ENCODE peak calls at places on chromosome 1, in five cellular contexts. One of them, this sample, is unnamed.

GRCh38 chr1:199010933-199011332 is 372.1 kb downstream of the PTPRC start:
- DNase-seq in B cell: no peak
- DNase-seq in activated CD4-positive, CD25-positive, alpha-beta regulatory T cell treated with anti-CD3 and anti-CD28 coated beads, Interleukin-2, amount 50 U/mL, for 72 hours: no peak
- DNase-seq in sciatic nerve: no peak
- DNase-seq in stimulated activated CD4-positive, alpha-beta T cell treated with anti-CD3 and anti-CD28 coated beads, Interleukin-1b, Interleukin-23, amount 100 ng/mL, for 24 hours: no peak
- DNase-seq in this sample: no peak

GRCh38 chr1:189323090-189323489 is 1154.6 kb downstream of the BRINP3 start:
- DNase-seq in B cell: no peak
- DNase-seq in activated CD4-positive, CD25-positive, alpha-beta regulatory T cell treated with anti-CD3 and anti-CD28 coated beads, Interleukin-2, amount 50 U/mL, for 72 hours: no peak
- DNase-seq in sciatic nerve: no peak
- DNase-seq in stimulated activated CD4-positive, alpha-beta T cell treated with anti-CD3 and anti-CD28 coated beads, Interleukin-1b, Interleukin-23, amount 100 ng/mL, for 24 hours: no peak
- DNase-seq in this sample: no peak

GRCh38 chr1:67355745-67356424 is 48.2 kb downstream of the IL12RB2 start:
- DNase-seq in B cell: no peak
- DNase-seq in activated CD4-positive, CD25-positive, alpha-beta regulatory T cell treated with anti-CD3 and anti-CD28 coated beads, Interleukin-2, amount 50 U/mL, for 72 hours: no peak
- DNase-seq in sciatic nerve: no peak
- DNase-seq in stimulated activated CD4-positive, alpha-beta T cell treated with anti-CD3 and anti-CD28 coated beads, Interleukin-1b, Interleukin-23, amount 100 ng/mL, for 24 hours: no peak
- DNase-seq in this sample: no peak

GRCh38 chr1:43617011-43617410 is 32.9 kb upstream of the KDM4A start:
- DNase-seq in B cell: no peak
- DNase-seq in activated CD4-positive, CD25-positive, alpha-beta regulatory T cell treated with anti-CD3 and anti-CD28 coated beads, Interleukin-2, amount 50 U/mL, for 72 hours: no peak
- DNase-seq in sciatic nerve: no peak
- DNase-seq in stimulated activated CD4-positive, alpha-beta T cell treated with anti-CD3 and anti-CD28 coated beads, Interleukin-1b, Interleukin-23, amount 100 ng/mL, for 24 hours: no peak
- DNase-seq in this sample: no peak

GRCh38 chr1:172343246-172344099 is 77.0 kb upstream of the C1orf105 start:
- DNase-seq in B cell: no peak
- DNase-seq in activated CD4-positive, CD25-positive, alpha-beta regulatory T cell treated with anti-CD3 and anti-CD28 coated beads, Interleukin-2, amount 50 U/mL, for 72 hours: no peak
- DNase-seq in sciatic nerve: no peak
- DNase-seq in stimulated activated CD4-positive, alpha-beta T cell treated with anti-CD3 and anti-CD28 coated beads, Interleukin-1b, Interleukin-23, amount 100 ng/mL, for 24 hours: no peak
- DNase-seq in this sample: no peak

GRCh38 chr1:65493792-65494191 is 73.3 kb downstream of the LEPR start:
- DNase-seq in B cell: no peak
- DNase-seq in activated CD4-positive, CD25-positive, alpha-beta regulatory T cell treated with anti-CD3 and anti-CD28 coated beads, Interleukin-2, amount 50 U/mL, for 72 hours: no peak
- DNase-seq in sciatic nerve: no peak
- DNase-seq in stimulated activated CD4-positive, alpha-beta T cell treated with anti-CD3 and anti-CD28 coated beads, Interleukin-1b, Interleukin-23, amount 100 ng/mL, for 24 hours: no peak
- DNase-seq in this sample: no peak

GRCh38 chr1:27643626-27644368 is 8.8 kb upstream of the FGR start:
- DNase-seq in B cell: peak; percentile 79
- DNase-seq in activated CD4-positive, CD25-positive, alpha-beta regulatory T cell treated with anti-CD3 and anti-CD28 coated beads, Interleukin-2, amount 50 U/mL, for 72 hours: peak; percentile 65
- DNase-seq in sciatic nerve: peak; percentile 74
- DNase-seq in stimulated activated CD4-positive, alpha-beta T cell treated with anti-CD3 and anti-CD28 coated beads, Interleukin-1b, Interleukin-23, amount 100 ng/mL, for 24 hours: peak; percentile 20
- DNase-seq in this sample: peak; percentile 55

GRCh38 chr1:218330043-218330623 is 15.0 kb upstream of the TGFB2 start:
- DNase-seq in B cell: no peak
- DNase-seq in activated CD4-positive, CD25-positive, alpha-beta regulatory T cell treated with anti-CD3 and anti-CD28 coated beads, Interleukin-2, amount 50 U/mL, for 72 hours: no peak
- DNase-seq in sciatic nerve: no peak
- DNase-seq in stimulated activated CD4-positive, alpha-beta T cell treated with anti-CD3 and anti-CD28 coated beads, Interleukin-1b, Interleukin-23, amount 100 ng/mL, for 24 hours: no peak
- DNase-seq in this sample: no peak

GRCh38 chr1:167330601-167331293 is 110.1 kb downstream of the POU2F1 start:
- DNase-seq in B cell: no peak
- DNase-seq in activated CD4-positive, CD25-positive, alpha-beta regulatory T cell treated with anti-CD3 and anti-CD28 coated beads, Interleukin-2, amount 50 U/mL, for 72 hours: no peak
- DNase-seq in sciatic nerve: no peak
- DNase-seq in stimulated activated CD4-positive, alpha-beta T cell treated with anti-CD3 and anti-CD28 coated beads, Interleukin-1b, Interleukin-23, amount 100 ng/mL, for 24 hours: no peak
- DNase-seq in this sample: no peak

GRCh38 chr1:30475201-30475600 is 248.2 kb downstream of the MATN1 start:
- DNase-seq in B cell: no peak
- DNase-seq in activated CD4-positive, CD25-positive, alpha-beta regulatory T cell treated with anti-CD3 and anti-CD28 coated beads, Interleukin-2, amount 50 U/mL, for 72 hours: no peak
- DNase-seq in sciatic nerve: peak; percentile 33
- DNase-seq in stimulated activated CD4-positive, alpha-beta T cell treated with anti-CD3 and anti-CD28 coated beads, Interleukin-1b, Interleukin-23, amount 100 ng/mL, for 24 hours: no peak
- DNase-seq in this sample: no peak

GRCh38 chr1:234589064-234589765 is 20.8 kb downstream of the IRF2BP2 start:
- DNase-seq in B cell: no peak
- DNase-seq in activated CD4-positive, CD25-positive, alpha-beta regulatory T cell treated with anti-CD3 and anti-CD28 coated beads, Interleukin-2, amount 50 U/mL, for 72 hours: no peak
- DNase-seq in sciatic nerve: no peak
- DNase-seq in stimulated activated CD4-positive, alpha-beta T cell treated with anti-CD3 and anti-CD28 coated beads, Interleukin-1b, Interleukin-23, amount 100 ng/mL, for 24 hours: no peak
- DNase-seq in this sample: no peak

GRCh38 chr1:17671314-17671705 is 83.8 kb upstream of the ACTL8 start:
- DNase-seq in B cell: no peak
- DNase-seq in activated CD4-positive, CD25-positive, alpha-beta regulatory T cell treated with anti-CD3 and anti-CD28 coated beads, Interleukin-2, amount 50 U/mL, for 72 hours: no peak
- DNase-seq in sciatic nerve: no peak
- DNase-seq in stimulated activated CD4-positive, alpha-beta T cell treated with anti-CD3 and anti-CD28 coated beads, Interleukin-1b, Interleukin-23, amount 100 ng/mL, for 24 hours: no peak
- DNase-seq in this sample: no peak